ENCODE peak calls at places on chromosomes 12 and 14, in six cellular contexts. A, J, I, O, X and P are unnamed samples.

GRCh38 chr14:99412122-99413061 is 68.3 kb downstream of the SETD3 start:
- DNase-seq in A (no peak), J (no peak), I (no peak), O (peak), X (peak), P (peak)

GRCh38 chr12:3463927-3464326 is 27.1 kb upstream of the PRMT8 start:
- DNase-seq in A (no peak), J (no peak), I (no peak), O (no peak), X (no peak), P (no peak)

GRCh38 chr14:58769766-58770165 is 132.0 kb downstream of the DACT1 start:
- DNase-seq in A (no peak), J (no peak), I (no peak), O (no peak), X (no peak), P (no peak)

GRCh38 chr12:57237952-57238853 is 8.7 kb downstream of the SHMT2 start:
- DNase-seq in A (peak), J (no peak), I (no peak), O (peak), X (peak), P (no peak)

GRCh38 chr12:27781680-27782079 is 1.6 kb upstream of the MANSC4 start:
- DNase-seq in A (no peak), J (no peak), I (no peak), O (no peak), X (no peak), P (peak)

GRCh38 chr12:97335093-97335492 is 127.5 kb upstream of the RMST start:
- DNase-seq in A (no peak), J (no peak), I (no peak), O (no peak), X (no peak), P (no peak)

GRCh38 chr12:55188974-55189556 is 31.8 kb upstream of the OR10A7 start:
- DNase-seq in A (peak), J (peak), I (peak), O (no peak), X (peak), P (peak)

GRCh38 chr14:99644723-99645544 is at the start of gene HHIPL1:
- DNase-seq in A (no peak), J (no peak), I (peak), O (no peak), X (no peak), P (no peak)

GRCh38 chr12:124621296-124621660 is 53.9 kb upstream of the NCOR2 start:
- DNase-seq in A (no peak), J (no peak), I (no peak), O (peak), X (peak), P (no peak)

GRCh38 chr12:30154996-30155730 is 371.4 kb upstream of the TMTC1 start:
- DNase-seq in A (no peak), J (no peak), I (no peak), O (no peak), X (no peak), P (peak)

GRCh38 chr14:53925201-53925766 is 31.3 kb downstream of the BMP4 start:
- DNase-seq in A (no peak), J (no peak), I (no peak), O (no peak), X (no peak), P (no peak)

GRCh38 chr12:7269273-7269672 is 34.6 kb upstream of the ACSM4 start:
- DNase-seq in A (no peak), J (no peak), I (no peak), O (no peak), X (no peak), P (no peak)

GRCh38 chr12:71804505-71804904 is 35.1 kb upstream of the TBC1D15 start:
- DNase-seq in A (no peak), J (peak), I (no peak), O (peak), X (no peak), P (no peak)

GRCh38 chr14:53696217-53696965 is 260.2 kb downstream of the BMP4 start:
- DNase-seq in A (no peak), J (no peak), I (no peak), O (no peak), X (no peak), P (no peak)

GRCh38 chr12:121776190-121777098 is 17.0 kb downstream of the RHOF start:
- DNase-seq in A (peak), J (peak), I (peak), O (peak), X (peak), P (no peak)

GRCh38 chr12:131226345-131227265 is 272.9 kb downstream of the ADGRD1 start:
- DNase-seq in A (no peak), J (no peak), I (no peak), O (peak), X (no peak), P (no peak)

GRCh38 chr14:85243306-85243705 is 286.6 kb upstream of the FLRT2 start:
- DNase-seq in A (no peak), J (no peak), I (no peak), O (no peak), X (no peak), P (no peak)

GRCh38 chr14:86802726-86803125 is 1190.3 kb downstream of the GALC start:
- DNase-seq in A (no peak), J (no peak), I (no peak), O (no peak), X (no peak), P (no peak)

GRCh38 chr12:14843425-14843887 is at the start of gene ART4:
- DNase-seq in A (no peak), J (no peak), I (no peak), O (no peak), X (no peak), P (no peak)

GRCh38 chr12:104643921-104644669 is 187.3 kb downstream of the CHST11 start:
- DNase-seq in A (no peak), J (peak), I (no peak), O (no peak), X (peak), P (no peak)

GRCh38 chr12:124504273-124505000 is 63.0 kb downstream of the NCOR2 start:
- DNase-seq in A (no peak), J (no peak), I (no peak), O (no peak), X (no peak), P (no peak)

GRCh38 chr12:123237646-123238329 is 4.6 kb downstream of the MTRFR start:
- DNase-seq in A (peak), J (peak), I (peak), O (peak), X (peak), P (peak)

GRCh38 chr12:68001486-68002466 is 12.5 kb downstream of the IFNG-AS1 start:
- DNase-seq in A (no peak), J (no peak), I (no peak), O (no peak), X (no peak), P (no peak)

GRCh38 chr14:45251912-45252311 is 1.1 kb downstream of the MIS18BP1 start:
- DNase-seq in A (no peak), J (no peak), I (no peak), O (no peak), X (no peak), P (no peak)

GRCh38 chr12:3973939-3974644 is 100.9 kb upstream of the PARP11 start:
- DNase-seq in A (no peak), J (no peak), I (no peak), O (peak), X (no peak), P (no peak)

GRCh38 chr12:100326208-100326607 is 30.7 kb upstream of the SLC17A8 start:
- DNase-seq in A (no peak), J (no peak), I (no peak), O (no peak), X (no peak), P (no peak)

GRCh38 chr14:81206115-81206514 is 14.6 kb downstream of the GTF2A1 start:
- DNase-seq in A (no peak), J (no peak), I (no peak), O (no peak), X (no peak), P (peak)

GRCh38 chr12:45991289-45992249 is 1.2 kb upstream of the SCAF11 start:
- DNase-seq in A (peak), J (peak), I (peak), O (peak), X (peak), P (peak)

GRCh38 chr12:90287585-90287984 is 578.9 kb upstream of the ATP2B1 start:
- DNase-seq in A (no peak), J (no peak), I (no peak), O (no peak), X (no peak), P (no peak)

GRCh38 chr12:24380122-24380521 is 430.7 kb upstream of the SOX5 start:
- DNase-seq in A (no peak), J (no peak), I (no peak), O (no peak), X (no peak), P (no peak)

GRCh38 chr14:33457617-33458016 is 493.3 kb downstream of the EGLN3 start:
- DNase-seq in A (no peak), J (no peak), I (no peak), O (no peak), X (no peak), P (no peak)

GRCh38 chr14:104499784-104500496 is 79.6 kb upstream of the C14orf180 start:
- DNase-seq in A (no peak), J (no peak), I (no peak), O (peak), X (no peak), P (no peak)

GRCh38 chr14:91310620-91311283 is 66.2 kb upstream of the GPR68 start:
- DNase-seq in A (peak), J (no peak), I (no peak), O (no peak), X (no peak), P (no peak)

GRCh38 chr14:35342160-35343010 is 50.2 kb downstream of the PSMA6 start:
- DNase-seq in A (no peak), J (no peak), I (no peak), O (no peak), X (peak), P (no peak)

GRCh38 chr12:66603458-66603857 is 75.4 kb downstream of the GRIP1 start:
- DNase-seq in A (no peak), J (no peak), I (no peak), O (no peak), X (peak), P (no peak)

GRCh38 chr14:22602011-22602410 is 3.9 kb downstream of the ABHD4 start:
- DNase-seq in A (no peak), J (no peak), I (no peak), O (no peak), X (no peak), P (no peak)

DNA sequence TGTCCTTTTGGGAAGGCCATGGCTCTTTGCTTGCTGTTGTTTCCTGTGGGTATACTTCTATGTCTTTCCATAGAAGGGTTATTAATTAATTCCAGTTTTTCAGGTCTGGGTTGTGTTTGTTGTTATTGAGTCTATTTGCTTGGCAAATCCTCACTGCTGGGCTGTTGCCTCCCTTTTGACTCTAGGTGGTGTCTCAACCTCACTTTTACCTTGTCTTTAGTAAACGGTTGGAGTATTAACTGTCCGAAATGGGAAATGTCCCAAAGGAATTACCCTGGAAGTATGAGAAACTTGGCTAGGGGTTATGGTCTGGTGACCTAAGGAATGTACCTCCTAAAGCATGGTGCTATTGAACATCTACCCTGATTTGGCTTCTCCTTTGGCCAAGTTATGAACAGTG is 16.7 kb downstream of the PRH1 start:
- DNase-seq in A (no peak), J (no peak), I (no peak), O (no peak), X (no peak), P (no peak)
- TF ChIP-seq CTCF in A (no peak), J (peak), I (no peak), O (peak), X (no peak), P (peak)

DNA sequence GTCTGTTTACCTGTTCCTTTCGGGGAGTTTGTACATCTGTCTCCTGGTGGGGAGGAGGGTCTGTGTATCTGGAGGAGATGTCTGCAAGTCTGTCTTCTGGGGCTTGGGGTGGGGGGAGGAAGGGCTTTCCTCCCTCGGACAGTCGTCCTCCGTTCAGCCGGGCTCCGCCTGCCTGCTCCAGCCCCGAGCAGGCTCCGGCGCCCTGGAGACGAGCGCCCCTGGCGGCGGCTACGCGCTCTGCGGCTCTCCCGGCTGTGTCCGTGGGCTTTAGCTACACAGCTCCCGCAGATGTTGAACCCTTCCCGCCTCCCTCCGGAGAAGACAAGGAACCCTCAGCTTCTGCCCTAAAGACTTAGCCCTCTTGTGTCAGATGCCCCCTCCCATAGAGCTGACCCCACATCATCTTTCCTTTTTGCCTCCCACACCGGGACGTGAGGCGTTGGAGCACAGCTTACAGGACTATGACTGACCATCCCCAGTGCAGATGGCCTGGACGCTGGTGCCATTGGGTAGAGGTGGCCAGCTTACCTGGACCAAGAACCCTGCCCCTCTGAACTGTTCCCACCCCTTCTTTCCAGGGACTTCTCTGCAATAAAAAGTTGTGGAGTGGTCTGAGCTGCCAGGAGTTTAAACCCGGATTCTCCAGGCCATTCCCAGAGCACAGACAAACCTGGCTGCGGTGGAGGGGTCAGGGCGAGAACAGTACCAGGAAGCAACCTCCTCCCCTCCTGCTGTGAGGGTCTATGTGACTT is 4.7 kb downstream of the KRT86 start:
- DNase-seq in A (peak), J (peak), I (peak), O (peak), X (peak), P (peak)
- TF ChIP-seq CTCF in A (peak), J (peak), I (peak), O (peak), X (peak), P (peak)

DNA sequence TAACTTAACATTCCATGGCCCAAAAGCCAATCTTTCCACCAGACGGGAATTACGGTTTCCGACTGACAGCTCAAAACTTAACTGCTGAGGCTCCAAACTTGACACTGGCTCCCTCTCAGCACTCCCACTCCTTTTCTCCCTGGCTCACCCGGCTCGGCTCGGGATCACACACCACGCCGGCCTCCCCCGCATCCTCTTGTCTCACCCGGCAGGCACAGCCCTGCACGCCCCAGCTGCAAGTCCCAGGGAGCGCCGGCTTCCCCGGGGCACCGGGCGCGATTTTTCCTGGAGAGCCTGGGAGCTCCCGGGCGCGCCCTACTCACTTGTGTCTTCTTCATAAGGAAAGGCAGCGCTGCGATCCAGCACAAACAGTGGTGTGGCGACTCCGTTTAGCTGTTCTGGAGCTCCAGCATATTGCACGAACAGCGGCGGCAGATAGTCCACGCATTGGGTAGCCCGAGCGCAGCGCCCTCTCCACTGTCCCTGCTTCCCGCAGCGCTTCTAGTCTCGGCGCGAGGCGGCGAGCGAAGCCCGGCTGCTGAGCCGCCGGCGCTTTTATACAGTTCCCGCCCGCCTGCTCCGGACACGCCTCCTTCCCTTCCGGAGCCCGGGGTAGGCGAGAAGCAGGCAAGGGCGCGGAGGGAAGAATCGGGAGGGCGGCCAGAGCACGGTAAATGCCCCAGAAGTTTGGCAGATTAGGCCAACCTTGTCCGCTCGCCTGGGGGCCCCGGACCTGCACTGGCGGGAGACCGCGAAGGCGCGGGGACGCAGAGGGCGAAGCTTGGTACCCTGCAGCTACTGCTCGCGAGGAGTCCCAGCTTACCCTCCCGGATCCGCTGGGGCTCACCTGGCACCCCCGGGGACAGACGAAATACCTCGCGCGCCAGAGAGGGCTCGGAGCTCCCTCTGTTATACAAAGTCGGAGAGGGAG is at the start of gene KITLG:
- DNase-seq in A (no peak), J (peak), I (peak), O (peak), X (peak), P (peak)
- TF ChIP-seq CTCF in A (no peak), J (no peak), I (no peak), O (no peak), X (no peak), P (peak)

GRCh38 chr12:88328056-88328455 is 185.9 kb downstream of the TMTC3 start:
- DNase-seq in A (no peak), J (no peak), I (no peak), O (no peak), X (no peak), P (no peak)

GRCh38 chr12:88325828-88326214 is 183.7 kb downstream of the TMTC3 start:
- DNase-seq in A (no peak), J (no peak), I (no peak), O (no peak), X (no peak), P (peak)

DNA sequence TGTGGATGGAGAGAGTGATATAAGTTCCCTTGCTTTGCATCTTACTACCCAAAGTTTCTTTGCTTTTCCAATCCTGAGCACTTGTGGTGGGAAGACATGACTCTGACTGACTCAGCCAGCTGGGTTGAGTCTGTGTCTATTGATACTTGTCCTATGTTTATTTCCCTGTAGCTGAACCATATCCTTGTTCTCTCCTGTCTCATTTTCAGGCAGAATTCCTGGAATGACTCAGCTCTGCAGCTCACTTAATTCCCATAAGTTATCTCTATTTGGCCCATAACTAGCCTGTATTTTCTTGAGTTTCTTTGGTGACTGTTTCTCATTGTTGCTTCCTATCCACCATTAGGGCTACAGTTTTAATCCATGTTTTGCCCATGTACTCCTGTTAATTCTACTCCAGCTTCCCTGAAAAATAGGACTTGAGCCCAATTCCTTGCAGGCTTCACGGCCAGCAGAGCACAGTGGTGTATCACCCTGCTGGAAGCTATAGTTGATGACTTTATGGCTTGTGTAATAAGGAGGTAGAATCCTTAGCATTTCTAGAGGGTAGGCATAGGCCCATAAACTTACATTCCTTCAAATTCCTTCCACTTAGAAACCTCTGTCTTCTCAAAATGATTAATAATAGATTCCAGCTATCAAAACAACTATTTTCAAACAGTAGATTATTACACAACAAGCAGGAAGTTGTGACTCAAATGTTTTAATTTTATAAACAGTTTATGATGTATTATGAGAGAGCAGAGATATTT is 183.1 kb downstream of the TMTC3 start:
- DNase-seq in A (no peak), J (no peak), I (no peak), O (no peak), X (no peak), P (peak)
- TF ChIP-seq CTCF in A (no peak), J (no peak), I (no peak), O (no peak), X (no peak), P (peak)

GRCh38 chr14:37539992-37540391 is 55.1 kb downstream of the FOXA1 start:
- DNase-seq in A (no peak), J (no peak), I (no peak), O (no peak), X (no peak), P (no peak)

GRCh38 chr14:37544407-37544806 is 50.6 kb downstream of the FOXA1 start:
- DNase-seq in A (no peak), J (no peak), I (no peak), O (no peak), X (no peak), P (no peak)

GRCh38 chr14:37546621-37547447 is 48.2 kb downstream of the FOXA1 start:
- DNase-seq in A (no peak), J (no peak), I (no peak), O (no peak), X (no peak), P (peak)

GRCh38 chr14:37550511-37550910 is 44.5 kb downstream of the FOXA1 start:
- DNase-seq in A (no peak), J (no peak), I (no peak), O (no peak), X (no peak), P (no peak)

DNA sequence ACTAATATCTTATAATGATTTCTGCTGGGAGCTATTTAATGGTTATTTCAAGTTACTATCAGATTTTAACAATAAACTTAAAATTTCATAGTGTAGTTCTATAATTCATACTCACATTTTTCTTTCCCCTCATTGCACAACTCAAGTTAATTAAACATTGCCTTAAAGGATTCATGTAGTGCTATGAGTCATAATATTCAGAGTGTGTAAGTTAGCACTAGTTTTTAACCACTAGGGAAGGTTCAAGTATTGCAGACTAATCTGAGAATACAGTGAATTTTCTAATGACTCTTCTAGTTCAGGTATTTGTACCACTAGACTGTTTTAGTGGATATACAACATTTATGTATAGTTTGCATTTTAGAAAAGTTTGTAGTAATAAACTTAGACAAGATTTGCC is 49.9 kb downstream of the FOXA1 start:
- DNase-seq in A (no peak), J (no peak), I (no peak), O (no peak), X (no peak), P (no peak)
- TF ChIP-seq CTCF in A (no peak), J (no peak), I (peak), O (no peak), X (no peak), P (no peak)

GRCh38 chr14:101351146-101351545 is 210.1 kb upstream of the DIO3 start:
- DNase-seq in A (no peak), J (no peak), I (no peak), O (no peak), X (no peak), P (no peak)
- TF ChIP-seq CTCF in A (no peak), J (no peak), I (no peak), O (no peak), X (no peak), P (no peak)